ENCODE peak calls at places on chromosomes 13 and 19, in six cellular contexts. U is heart right ventricle, F is GM23338, G is suprapubic skin, T is fibroblast of lung, V is lung. M is an unnamed sample.

GRCh38 chr19:13334801-13335481 is 171.3 kb downstream of the CACNA1A start:
- DNase-seq in V (no peak), T (no peak), G (no peak), U (no peak), F (peak; percentile 26), M (no peak)

GRCh38 chr13:109816112-109816978 is 30.0 kb upstream of the IRS2 start:
- DNase-seq in T (peak; percentile 59), F (peak; percentile 16), U (no peak), G (no peak), V (no peak), M (no peak)

GRCh38 chr13:33326246-33326645 is 40.7 kb upstream of the STARD13 start:
- DNase-seq in T (no peak), U (no peak), F (no peak), V (no peak), G (no peak), M (no peak)

GRCh38 chr19:46303702-46304397 is 7.0 kb downstream of the HIF3A start:
- DNase-seq in T (no peak), U (peak; percentile 78), F (peak; percentile 100), G (peak; percentile 84), V (peak; percentile 93), M (peak; percentile 48)

GRCh38 chr13:35630551-35631275 is 154.2 kb upstream of the MAB21L1 start:
- DNase-seq in U (peak; percentile 7), T (peak; percentile 54), G (no peak), F (peak; percentile 94), V (no peak), M (peak; percentile 45)

GRCh38 chr19:4097501-4097900 is 26.4 kb downstream of the MAP2K2 start:
- DNase-seq in V (no peak), T (no peak), G (no peak), F (no peak), U (peak; percentile 43), M (no peak)

GRCh38 chr19:54203151-54203611 is 2.5 kb downstream of the RPS9 start:
- DNase-seq in G (no peak), V (no peak), U (no peak), T (peak; percentile 9), F (no peak), M (no peak)

GRCh38 chr13:46894534-46894906 is 2.3 kb downstream of the HTR2A start:
- DNase-seq in T (peak; percentile 38), G (no peak), F (no peak), V (no peak), U (no peak), M (no peak)

GRCh38 chr13:23570099-23570926 is at the start of gene TNFRSF19:
- DNase-seq in V (no peak), U (peak; percentile 76), F (peak; percentile 26), T (peak; percentile 92), G (no peak), M (peak; percentile 90)

GRCh38 chr13:49690133-49690989 is 925 bp downstream of the EBPL start:
- DNase-seq in T (peak; percentile 68), G (no peak), U (no peak), V (no peak), F (no peak), M (peak; percentile 25)

GRCh38 chr13:73898276-73898675 is 235.9 kb downstream of the KLF12 start:
- DNase-seq in G (no peak), U (no peak), V (no peak), F (no peak), T (no peak), M (peak; percentile 20)

GRCh38 chr13:113495494-113496251 is 5.2 kb upstream of the DCUN1D2 start:
- DNase-seq in F (peak; percentile 79), G (no peak), V (no peak), T (peak; percentile 48), U (no peak), M (no peak)

GRCh38 chr19:31589109-31589508 is 239.9 kb upstream of the TSHZ3 start:
- DNase-seq in G (no peak), V (no peak), T (no peak), F (peak; percentile 58), U (no peak), M (no peak)

GRCh38 chr13:34246511-34246910 is 428.6 kb downstream of the RFC3 start:
- DNase-seq in F (no peak), V (no peak), G (no peak), U (no peak), T (peak; percentile 18), M (no peak)

GRCh38 chr13:32212420-32212819 is 102.7 kb downstream of the ZAR1L start:
- DNase-seq in V (no peak), U (no peak), F (no peak), T (peak; percentile 92), G (no peak), M (no peak)

GRCh38 chr19:11480081-11480926 is 542 bp downstream of the ELAVL3 start:
- DNase-seq in F (peak; percentile 46), T (no peak), V (no peak), G (no peak), U (no peak), M (peak; percentile 67)

GRCh38 chr13:43072394-43072793 is 49.0 kb downstream of the DNAJC15 start:
- DNase-seq in F (peak; percentile 32), U (no peak), G (no peak), T (no peak), V (no peak), M (no peak)

GRCh38 chr19:10231624-10232228 is 595 bp upstream of the S1PR2 start:
- DNase-seq in T (no peak), U (no peak), F (no peak), G (no peak), V (no peak), M (no peak)

GRCh38 chr19:46881092-46881491 is 20.3 kb downstream of the ARHGAP35 start:
- DNase-seq in T (no peak), U (no peak), F (no peak), G (no peak), V (no peak), M (no peak)

GRCh38 chr19:18453269-18454024 is 15.5 kb upstream of the ISYNA1 start:
- DNase-seq in T (no peak), U (no peak), V (no peak), G (no peak), F (no peak), M (no peak)

GRCh38 chr19:57465680-57466381 is 8.9 kb upstream of the VN1R1 start:
- DNase-seq in G (no peak), U (no peak), F (peak; percentile 82), V (no peak), T (no peak), M (peak; percentile 36)

GRCh38 chr19:23810496-23810895 is 51.8 kb upstream of the ZNF681 start:
- DNase-seq in V (no peak), U (no peak), F (no peak), T (no peak), G (no peak), M (no peak)

GRCh38 chr13:84609716-84610115 is 727.4 kb upstream of the SLITRK1 start:
- DNase-seq in F (no peak), T (peak; percentile 84), V (no peak), G (no peak), U (no peak), M (no peak)

GRCh38 chr19:4327252-4327876 is 11.3 kb downstream of the STAP2 start:
- DNase-seq in F (peak; percentile 99), V (peak; percentile 87), T (peak; percentile 39), U (peak; percentile 58), G (peak; percentile 91), M (peak; percentile 83)

GRCh38 chr19:2043269-2043641 is 7.8 kb downstream of the MKNK2 start:
- DNase-seq in G (peak; percentile 71), T (no peak), V (no peak), F (no peak), U (peak; percentile 45), M (no peak)
- H3K4me1 ChIP-seq in G (peaks cover 84% of the 10 kb centered on the region), T (peaks cover 16% of the 10 kb centered on the region), V (peaks cover 62% of the 10 kb centered on the region), F (peaks cover 15% of the 10 kb centered on the region), U (peaks cover 93% of the 10 kb centered on the region), M (peaks cover 23% of the 10 kb centered on the region)

DNA sequence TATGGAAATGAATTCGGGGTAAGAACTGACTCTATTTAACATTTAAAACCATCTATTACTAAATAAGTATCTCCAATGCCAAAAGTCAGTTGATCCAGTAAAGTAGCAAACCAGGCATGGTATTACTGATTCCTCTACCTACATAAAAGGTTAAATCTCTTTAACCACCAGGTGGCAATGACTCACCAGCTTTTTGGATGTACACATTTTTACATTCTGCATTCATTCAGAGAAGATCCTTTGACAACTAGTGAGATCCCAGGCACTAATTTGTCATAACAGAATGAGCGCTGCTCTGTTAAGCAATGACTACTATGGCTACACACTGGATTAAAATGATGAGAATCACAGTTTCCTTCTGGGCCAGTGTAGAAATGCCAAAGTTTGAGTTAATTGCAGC is 329.8 kb upstream of the GPC6 start:
- DNase-seq in G (no peak), F (peak; percentile 67), U (no peak), T (peak; percentile 40), V (no peak), M (peak; percentile 18)
- TF ChIP-seq CTCF in G (no peak), F (peak; percentile 57), U (no peak), T (no peak), V (no peak), M (peak; percentile 53)

GRCh38 chr19:49809155-49809986 is 3.7 kb downstream of the FUZ start:
- DNase-seq in G (peak; percentile 86), F (peak; percentile 66), T (peak; percentile 19), V (peak; percentile 42), U (peak; percentile 64), M (peak; percentile 53)

GRCh38 chr19:49809987-49810389 is 3.1 kb downstream of the FUZ start:
- DNase-seq in G (no peak), F (no peak), U (no peak), V (no peak), T (no peak), M (no peak)

GRCh38 chr19:49807174-49807830 is 5.8 kb downstream of the FUZ start:
- DNase-seq in T (no peak), G (no peak), V (no peak), F (no peak), U (no peak), M (no peak)

GRCh38 chr19:49807888-49808675 is 5.0 kb downstream of the FUZ start:
- DNase-seq in F (peak; percentile 61), U (no peak), G (no peak), V (no peak), T (no peak), M (no peak)

DNA sequence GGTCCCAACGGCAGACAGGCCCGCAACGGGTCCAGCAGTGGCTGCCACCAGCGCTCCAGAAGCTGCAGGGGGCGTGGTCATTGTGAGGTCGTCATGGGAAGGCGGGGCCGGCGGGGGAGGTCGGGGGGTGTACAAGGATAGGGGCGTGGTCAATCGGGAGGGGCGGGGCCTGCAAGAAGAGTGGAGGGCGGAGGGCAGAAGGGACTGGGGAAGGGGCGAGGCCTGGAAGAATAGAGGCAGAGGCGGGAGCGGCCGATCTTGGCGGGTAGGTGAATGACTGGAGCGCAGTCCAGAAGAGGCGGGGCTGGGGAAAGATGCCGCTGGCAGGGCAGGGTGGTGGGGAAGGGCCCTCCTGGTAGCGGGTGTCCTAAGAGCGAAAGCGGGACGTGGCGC is 4.3 kb downstream of the FUZ start:
- DNase-seq in G (peak; percentile 99), T (peak; percentile 73), V (peak; percentile 95), F (peak; percentile 99), U (peak; percentile 95), M (peak; percentile 99)
- H3K4me3 ChIP-seq in G (peak overlapping the region; percentile 79), T (peak overlapping the region; percentile 69), V (peak overlapping the region; percentile 56), F (peak overlapping the region; percentile 63), U (peak overlapping the region; percentile 87), M (peak overlapping the region; percentile 62)

DNA sequence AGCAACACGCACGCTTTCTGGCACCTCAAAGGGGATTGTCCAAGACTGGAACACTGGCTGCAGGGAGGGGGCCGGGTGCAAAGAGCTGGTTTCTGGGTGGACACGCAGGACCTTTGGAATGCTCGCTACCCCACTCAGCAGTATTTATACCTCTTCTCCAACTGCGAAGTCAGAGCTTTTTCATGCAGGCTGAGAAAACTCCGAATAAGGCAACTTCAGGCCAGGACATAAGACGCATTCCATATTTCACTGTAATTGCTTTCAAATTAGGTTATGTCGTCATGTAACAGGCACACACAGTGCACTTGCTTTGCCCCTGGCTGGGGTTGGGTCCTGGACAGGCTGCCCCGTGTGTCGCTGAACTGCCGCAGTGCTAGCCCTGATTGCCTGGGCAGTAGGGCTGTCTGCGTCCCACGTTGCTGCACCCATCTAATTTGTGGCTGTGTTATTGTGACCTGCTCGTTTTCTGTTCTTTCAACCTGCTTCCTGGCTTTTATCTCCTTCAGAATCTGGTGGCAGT is 44.5 kb downstream of the ACTN4 start:
- DNase-seq in T (peak; percentile 98), V (peak; percentile 55), F (no peak), U (no peak), G (no peak), M (peak; percentile 82)
- H3K4me1 ChIP-seq in T (peaks cover 26% of the 10 kb centered on the region), V (peaks cover 49% of the 10 kb centered on the region), F (peaks cover 55% of the 10 kb centered on the region), U (peaks cover 91% of the 10 kb centered on the region), G (peaks cover 97% of the 10 kb centered on the region), M (peaks cover 16% of the 10 kb centered on the region)